ENCODE peak calls at places on chromosome 9, in ten cellular contexts. J, Z, W, P, N, Q, X, R, B and G are unnamed samples.

GRCh38 chr9:112782218-112782617 is 31.7 kb downstream of the SNX30 start:
- DNase-seq in N (no peak), W (no peak), J (no peak), Z (no peak), Q (no peak), P (no peak), R (no peak), B (no peak), X (no peak), G (no peak)

GRCh38 chr9:84238652-84239051 is 101.9 kb downstream of the SLC28A3 start:
- DNase-seq in J (no peak), W (peak; percentile 31), Z (no peak), Q (no peak), B (no peak), R (no peak), P (no peak), N (no peak), X (peak; percentile 48), G (no peak)

GRCh38 chr9:98611986-98612505 is 96.7 kb downstream of the GABBR2 start:
- DNase-seq in R (no peak), J (no peak), P (no peak), W (no peak), Q (no peak), N (no peak), B (no peak), Z (no peak), X (no peak), G (no peak)

GRCh38 chr9:2655411-2655901 is 33.9 kb downstream of the VLDLR start:
- DNase-seq in W (peak; percentile 97), J (no peak), N (no peak), Q (no peak), Z (peak; percentile 89), R (peak; percentile 97), B (no peak), P (no peak), X (no peak), G (peak; percentile 94)

GRCh38 chr9:16262467-16263261 is 607.8 kb downstream of the BNC2 start:
- DNase-seq in Q (no peak), Z (no peak), B (no peak), X (no peak), W (no peak), N (no peak), P (no peak), R (peak; percentile 49), J (no peak), G (no peak)

GRCh38 chr9:94865599-94866456 is 139.3 kb downstream of the AOPEP start:
- DNase-seq in W (no peak), Z (peak; percentile 16), B (no peak), R (peak; percentile 84), X (no peak), P (no peak), N (no peak), Q (peak; percentile 53), J (no peak), G (no peak)

GRCh38 chr9:4887556-4887955 is 94.8 kb downstream of the RCL1 start:
- DNase-seq in B (no peak), X (no peak), N (no peak), R (peak; percentile 70), P (no peak), Q (no peak), J (no peak), Z (peak; percentile 71), W (peak; percentile 72), G (peak; percentile 21)

GRCh38 chr9:4301971-4302427 is 2.1 kb upstream of the GLIS3 start:
- DNase-seq in Q (peak; percentile 76), Z (peak; percentile 93), J (no peak), N (no peak), B (no peak), W (peak; percentile 100), X (no peak), P (no peak), R (peak; percentile 97), G (peak; percentile 94)

GRCh38 chr9:98502311-98502975 is 206.3 kb downstream of the GABBR2 start:
- DNase-seq in R (peak; percentile 76), W (peak; percentile 50), X (peak; percentile 40), P (no peak), B (no peak), Z (peak; percentile 57), N (no peak), J (no peak), Q (no peak), G (peak; percentile 74)

GRCh38 chr9:122144836-122145235 is 14.7 kb downstream of the NDUFA8 start:
- DNase-seq in Z (no peak), J (no peak), W (no peak), P (no peak), Q (no peak), R (no peak), X (no peak), N (no peak), B (no peak), G (peak; percentile 45)
- TF ChIP-seq CTCF in Z (peak; percentile 37), J (no peak), W (peak; percentile 47), P (no peak), Q (no peak), R (no peak), X (peak; percentile 16), N (no peak), B (no peak), G (peak; percentile 65)

GRCh38 chr9:33125871-33126822 is 41.0 kb downstream of the B4GALT1 start:
- DNase-seq in P (no peak), N (no peak), B (no peak), R (peak; percentile 54), W (peak; percentile 73), X (no peak), Q (no peak), J (no peak), Z (no peak), G (no peak)

GRCh38 chr9:33123632-33124031 is 43.5 kb downstream of the B4GALT1 start:
- DNase-seq in X (no peak), J (no peak), Z (no peak), R (no peak), N (no peak), P (no peak), W (no peak), Q (no peak), B (no peak), G (no peak)

GRCh38 chr9:33124046-33124445 is 43.1 kb downstream of the B4GALT1 start:
- DNase-seq in Q (no peak), N (no peak), Z (no peak), R (no peak), P (no peak), B (no peak), J (no peak), W (no peak), X (no peak), G (no peak)

GRCh38 chr9:33125441-33125840 is 41.7 kb downstream of the B4GALT1 start:
- DNase-seq in J (no peak), Z (no peak), B (no peak), X (no peak), P (no peak), R (no peak), Q (no peak), W (no peak), N (no peak), G (no peak)

GRCh38 chr9:33124716-33125378 is 42.3 kb downstream of the B4GALT1 start:
- DNase-seq in J (no peak), B (no peak), X (no peak), N (no peak), R (no peak), Q (no peak), W (peak; percentile 40), Z (no peak), P (no peak), G (no peak)
- TF ChIP-seq CTCF in J (no peak), B (no peak), X (no peak), N (no peak), R (no peak), Q (no peak), W (no peak), Z (no peak), P (no peak), G (no peak)

DNA sequence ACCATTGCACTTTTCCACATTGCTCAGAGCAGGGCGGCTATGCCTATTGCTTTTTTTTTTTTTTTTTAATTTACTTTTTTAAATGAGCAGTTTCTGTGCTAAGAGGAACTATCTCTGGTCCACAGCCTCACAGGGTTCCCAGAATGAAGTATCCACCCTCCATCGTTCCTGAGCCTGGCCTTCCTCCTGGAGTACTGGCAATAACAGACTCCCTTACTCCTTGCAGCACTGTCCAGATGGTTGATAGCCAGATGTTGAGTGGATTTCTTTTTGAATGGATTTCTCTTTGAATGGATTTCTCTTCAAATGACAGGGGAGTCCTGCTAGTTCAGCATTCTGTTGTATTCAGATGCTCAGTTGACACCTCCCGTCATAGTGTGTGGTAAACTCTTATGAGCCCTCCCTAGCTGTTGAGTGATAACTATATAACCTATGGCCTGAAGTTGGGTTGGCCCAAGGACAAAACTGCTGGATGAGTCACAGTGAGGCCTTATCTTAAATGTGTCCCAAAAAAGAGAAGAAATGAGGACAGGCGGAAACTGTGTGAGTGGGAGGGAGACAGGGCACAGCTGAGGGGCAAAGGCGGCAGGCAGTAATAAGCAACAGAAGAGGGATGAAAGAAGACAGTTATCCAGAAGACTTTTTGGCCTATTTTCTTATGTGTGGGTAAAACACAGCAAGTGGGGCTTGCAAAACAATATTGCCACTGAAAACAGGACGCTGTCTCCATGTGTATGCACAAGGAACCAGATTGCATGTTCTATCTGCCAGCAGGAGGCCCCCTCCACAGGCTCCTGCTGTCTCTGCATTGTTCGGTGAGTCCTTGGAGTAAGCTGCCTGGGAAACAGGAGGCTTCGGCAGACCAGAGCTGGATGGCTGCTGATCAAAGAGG is 209.5 kb upstream of the S1PR3 start:
- DNase-seq in B (no peak), Z (peak; percentile 71), P (no peak), X (no peak), J (no peak), N (peak; percentile 29), Q (peak; percentile 47), W (peak; percentile 88), R (peak; percentile 77), G (peak; percentile 29)
- TF ChIP-seq CTCF in B (no peak), Z (peak; percentile 53), P (peak; percentile 7), X (peak; percentile 27), J (no peak), N (no peak), Q (peak; percentile 18), W (peak; percentile 65), R (peak; percentile 60), G (peak; percentile 67)

GRCh38 chr9:73199886-73200285 is 48.2 kb downstream of the ANXA1 start:
- DNase-seq in B (no peak), J (peak; percentile 59), W (no peak), N (peak; percentile 15), Q (no peak), R (no peak), X (no peak), P (peak; percentile 21), Z (no peak), G (no peak)
- TF ChIP-seq CTCF in B (no peak), J (no peak), W (peak; percentile 24), N (peak; percentile 18), Q (no peak), R (peak; percentile 19), X (no peak), P (no peak), Z (no peak), G (no peak)

GRCh38 chr9:125472926-125473701 is 211.5 kb downstream of the GAPVD1 start:
- DNase-seq in R (peak; percentile 90), B (no peak), J (no peak), N (no peak), Q (peak; percentile 63), X (no peak), Z (peak; percentile 23), W (peak; percentile 75), P (peak; percentile 37), G (peak; percentile 33)
- TF ChIP-seq CTCF in R (peak; percentile 42), B (no peak), J (no peak), N (no peak), Q (no peak), X (peak; percentile 20), Z (no peak), W (no peak), P (no peak), G (peak; percentile 11)